ENCODE peak calls at places on chromosomes 13 and 19, in five cellular contexts. One of them, this sample, is unnamed.
A peak's percentile ranks its signal among the peaks of the same experiment; 100 is the strongest.

GRCh38 chr13:95226932-95227718 is 74.1 kb downstream of the ABCC4 start:
- DNase-seq in psoas muscle: no peak
- DNase-seq in WTC11: no peak
- DNase-seq in gastrocnemius medialis: no peak
- DNase-seq in AG04449: no peak
- DNase-seq in this sample: no peak

GRCh38 chr13:24613755-24614154 is 66.5 kb upstream of the ATP12A start:
- DNase-seq in psoas muscle: no peak
- DNase-seq in WTC11: no peak
- DNase-seq in gastrocnemius medialis: no peak
- DNase-seq in AG04449: no peak
- DNase-seq in this sample: no peak

GRCh38 chr19:40217921-40218890 is at the start of gene TTC9B:
- DNase-seq in psoas muscle: no peak
- DNase-seq in WTC11: peak; percentile 84
- DNase-seq in gastrocnemius medialis: no peak
- DNase-seq in AG04449: no peak
- DNase-seq in this sample: no peak

GRCh38 chr19:10102787-10103236 is 334 bp upstream of the ANGPTL6 start:
- DNase-seq in psoas muscle: no peak
- DNase-seq in WTC11: no peak
- DNase-seq in gastrocnemius medialis: no peak
- DNase-seq in AG04449: no peak
- DNase-seq in this sample: no peak

GRCh38 chr13:109160887-109161669 is 531.7 kb downstream of the MYO16 start:
- DNase-seq in psoas muscle: no peak
- DNase-seq in WTC11: no peak
- DNase-seq in gastrocnemius medialis: no peak
- DNase-seq in AG04449: no peak
- DNase-seq in this sample: no peak

GRCh38 chr19:4620675-4621074 is 18.6 kb upstream of the TNFAIP8L1 start:
- DNase-seq in psoas muscle: no peak
- DNase-seq in WTC11: no peak
- DNase-seq in gastrocnemius medialis: no peak
- DNase-seq in AG04449: no peak
- DNase-seq in this sample: no peak

GRCh38 chr13:41246969-41247750 is 16.2 kb downstream of the MTRF1 start:
- DNase-seq in psoas muscle: no peak
- DNase-seq in WTC11: no peak
- DNase-seq in gastrocnemius medialis: peak; percentile 42
- DNase-seq in AG04449: no peak
- DNase-seq in this sample: no peak

GRCh38 chr19:19388568-19389555 is 16.6 kb upstream of the GATAD2A start:
- DNase-seq in psoas muscle: no peak
- DNase-seq in WTC11: no peak
- DNase-seq in gastrocnemius medialis: no peak
- DNase-seq in AG04449: no peak
- DNase-seq in this sample: no peak

GRCh38 chr19:37845932-37846331 is 60.5 kb downstream of the WDR87 start:
- DNase-seq in psoas muscle: no peak
- DNase-seq in WTC11: no peak
- DNase-seq in gastrocnemius medialis: no peak
- DNase-seq in AG04449: peak; percentile 24
- DNase-seq in this sample: no peak

GRCh38 chr13:74560325-74560724 is 426.1 kb upstream of the KLF12 start:
- DNase-seq in psoas muscle: no peak
- DNase-seq in WTC11: no peak
- DNase-seq in gastrocnemius medialis: no peak
- DNase-seq in AG04449: no peak
- DNase-seq in this sample: no peak

GRCh38 chr13:45564108-45564507 is 51.4 kb downstream of the ERICH6B start:
- DNase-seq in psoas muscle: no peak
- DNase-seq in WTC11: no peak
- DNase-seq in gastrocnemius medialis: no peak
- DNase-seq in AG04449: peak; percentile 9
- DNase-seq in this sample: no peak

GRCh38 chr13:73449258-73449657 is 390.5 kb downstream of the KLF5 start:
- DNase-seq in psoas muscle: no peak
- DNase-seq in WTC11: no peak
- DNase-seq in gastrocnemius medialis: no peak
- DNase-seq in AG04449: no peak
- DNase-seq in this sample: no peak

GRCh38 chr13:76729690-76730089 is 156.5 kb downstream of the KCTD12 start:
- DNase-seq in psoas muscle: no peak
- DNase-seq in WTC11: no peak
- DNase-seq in gastrocnemius medialis: no peak
- DNase-seq in AG04449: no peak
- DNase-seq in this sample: no peak

GRCh38 chr13:92461402-92461801 is 765.2 kb upstream of the GPC6 start:
- DNase-seq in psoas muscle: no peak
- DNase-seq in WTC11: no peak
- DNase-seq in gastrocnemius medialis: no peak
- DNase-seq in AG04449: no peak
- DNase-seq in this sample: no peak

GRCh38 chr19:639251-640155 is at the start of gene FGF22:
- DNase-seq in psoas muscle: peak; percentile 95
- DNase-seq in WTC11: peak; percentile 93
- DNase-seq in gastrocnemius medialis: peak; percentile 89
- DNase-seq in AG04449: no peak
- DNase-seq in this sample: peak; percentile 89
- TF ChIP-seq CTCF in psoas muscle: no peak
- TF ChIP-seq CTCF in WTC11: no peak
- TF ChIP-seq CTCF in gastrocnemius medialis: peak; percentile 17
- TF ChIP-seq CTCF in AG04449: no peak
- TF ChIP-seq CTCF in this sample: no peak

DNA sequence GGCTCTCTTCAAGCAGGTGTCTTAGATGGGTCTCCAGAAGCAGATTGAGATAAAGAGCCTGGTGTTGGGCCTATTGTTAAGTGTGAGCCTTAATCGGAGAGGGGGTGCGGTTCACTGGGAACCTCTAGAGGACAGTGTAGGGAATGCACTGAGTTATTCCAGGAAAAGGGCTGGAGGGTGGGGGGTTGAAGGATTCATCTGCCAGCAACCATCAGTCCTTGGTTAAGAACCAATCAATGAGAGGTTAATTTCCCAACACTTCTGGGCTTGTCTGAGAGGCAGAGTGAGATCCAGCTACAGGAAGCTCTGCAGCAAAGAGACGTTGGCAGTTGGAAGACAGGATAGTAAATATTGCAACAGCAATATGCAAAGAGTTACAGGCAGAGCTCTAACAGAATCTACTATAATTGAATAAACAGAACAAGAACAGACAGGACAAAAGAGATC is 28.7 kb downstream of the CYP4F2 start:
- DNase-seq in psoas muscle: no peak
- DNase-seq in WTC11: peak; percentile 57
- DNase-seq in gastrocnemius medialis: no peak
- DNase-seq in AG04449: no peak
- DNase-seq in this sample: no peak
- TF ChIP-seq CTCF in psoas muscle: peak; percentile 36
- TF ChIP-seq CTCF in WTC11: peak; percentile 27
- TF ChIP-seq CTCF in gastrocnemius medialis: peak; percentile 42
- TF ChIP-seq CTCF in AG04449: peak; percentile 46
- TF ChIP-seq CTCF in this sample: no peak

GRCh38 chr13:40243982-40244381 is 422.5 kb downstream of the FOXO1 start:
- DNase-seq in psoas muscle: no peak
- DNase-seq in WTC11: no peak
- DNase-seq in gastrocnemius medialis: no peak
- DNase-seq in AG04449: no peak
- DNase-seq in this sample: no peak
- TF ChIP-seq CTCF in psoas muscle: no peak
- TF ChIP-seq CTCF in WTC11: no peak
- TF ChIP-seq CTCF in gastrocnemius medialis: no peak
- TF ChIP-seq CTCF in AG04449: no peak
- TF ChIP-seq CTCF in this sample: no peak

DNA sequence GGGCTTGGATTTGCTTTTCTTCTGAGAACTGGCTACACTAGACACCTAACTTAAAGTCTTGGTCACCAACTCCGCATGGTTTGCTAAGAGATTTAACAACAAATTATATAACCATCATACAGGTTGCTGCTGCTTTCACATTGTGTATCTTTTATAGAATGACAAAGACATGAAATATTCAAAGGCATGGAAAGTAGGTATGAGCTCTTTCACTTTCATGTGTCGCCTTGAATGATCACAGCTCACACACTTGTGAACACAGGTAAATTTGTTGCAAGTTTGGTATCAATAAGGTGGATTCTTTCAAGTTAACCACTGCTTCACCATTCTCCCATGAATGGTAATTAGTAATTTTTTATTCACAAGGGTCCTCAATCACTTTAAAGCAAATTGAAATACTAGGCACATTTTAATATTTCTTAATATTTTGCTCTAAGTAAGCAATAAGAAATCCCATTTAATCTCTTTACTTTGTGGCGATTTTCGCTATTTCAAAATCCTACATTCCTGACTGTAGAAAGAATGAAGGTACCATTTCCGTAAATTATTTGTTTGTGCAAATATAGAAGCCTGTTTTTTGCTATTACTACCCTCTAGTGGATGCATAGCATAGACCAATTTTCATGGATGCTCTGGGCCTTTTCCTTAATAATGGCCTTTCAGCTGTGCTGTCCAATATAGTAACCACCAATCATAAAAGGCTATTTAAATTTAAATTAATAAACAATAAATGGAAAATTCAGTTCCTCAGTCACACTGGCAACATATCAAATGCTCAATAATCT is 45.5 kb upstream of the FREM2 start:
- DNase-seq in psoas muscle: no peak
- DNase-seq in WTC11: no peak
- DNase-seq in gastrocnemius medialis: no peak
- DNase-seq in AG04449: no peak
- DNase-seq in this sample: no peak
- TF ChIP-seq CTCF in psoas muscle: no peak
- TF ChIP-seq CTCF in WTC11: no peak
- TF ChIP-seq CTCF in gastrocnemius medialis: no peak
- TF ChIP-seq CTCF in AG04449: no peak
- TF ChIP-seq CTCF in this sample: peak; percentile 43

GRCh38 chr13:44333950-44334675 is 39.5 kb upstream of the SERP2 start:
- DNase-seq in psoas muscle: no peak
- DNase-seq in WTC11: no peak
- DNase-seq in gastrocnemius medialis: no peak
- DNase-seq in AG04449: no peak
- DNase-seq in this sample: no peak
- TF ChIP-seq CTCF in psoas muscle: no peak
- TF ChIP-seq CTCF in WTC11: no peak
- TF ChIP-seq CTCF in gastrocnemius medialis: no peak
- TF ChIP-seq CTCF in AG04449: no peak
- TF ChIP-seq CTCF in this sample: no peak

GRCh38 chr13:49869514-49869913 is 66.6 kb downstream of the SPRYD7 start:
- DNase-seq in psoas muscle: no peak
- DNase-seq in WTC11: peak; percentile 69
- DNase-seq in gastrocnemius medialis: no peak
- DNase-seq in AG04449: no peak
- DNase-seq in this sample: no peak
- TF ChIP-seq CTCF in psoas muscle: no peak
- TF ChIP-seq CTCF in WTC11: peak; percentile 24
- TF ChIP-seq CTCF in gastrocnemius medialis: no peak
- TF ChIP-seq CTCF in AG04449: peak; percentile 36
- TF ChIP-seq CTCF in this sample: peak; percentile 35

GRCh38 chr13:103772576-103772975 is 706.4 kb upstream of the SLC10A2 start:
- DNase-seq in psoas muscle: no peak
- DNase-seq in WTC11: peak; percentile 15
- DNase-seq in gastrocnemius medialis: no peak
- DNase-seq in AG04449: no peak
- DNase-seq in this sample: no peak
- TF ChIP-seq CTCF in psoas muscle: no peak
- TF ChIP-seq CTCF in WTC11: peak; percentile 28
- TF ChIP-seq CTCF in gastrocnemius medialis: no peak
- TF ChIP-seq CTCF in AG04449: no peak
- TF ChIP-seq CTCF in this sample: peak; percentile 17